ENCODE peak calls at places on chromosomes 12 and 14, in six cellular contexts. K is mucosa of descending colon, O is suprapubic skin, R is tibial nerve, I is GM23338, Q is WERI-Rb-1. Y is an unnamed sample.

GRCh38 chr14:74864193-74864592 is 11.8 kb downstream of the PROX2 start:
- DNase-seq in K (no peak), O (no peak), R (no peak), I (no peak), Q (no peak), Y (no peak)

GRCh38 chr14:52063107-52063506 is 5.8 kb downstream of the NID2 start:
- DNase-seq in K (no peak), O (no peak), R (no peak), I (peak; percentile 30), Q (no peak), Y (no peak)

GRCh38 chr12:27424631-27425230 is 21.8 kb upstream of the SMCO2 start:
- DNase-seq in K (peak; percentile 21), O (no peak), R (no peak), I (peak; percentile 68), Q (no peak), Y (no peak)

GRCh38 chr14:80954771-80955299 is 586 bp upstream of the TSHR start:
- DNase-seq in K (peak; percentile 86), O (peak; percentile 84), R (peak; percentile 68), I (peak; percentile 93), Q (peak; percentile 80), Y (peak; percentile 78)

GRCh38 chr12:105120551-105120950 is 13.0 kb downstream of the WASHC4 start:
- DNase-seq in K (no peak), O (no peak), R (no peak), I (no peak), Q (no peak), Y (no peak)

GRCh38 chr14:76776306-76777251 is 15.3 kb downstream of the VASH1 start:
- DNase-seq in K (no peak), O (no peak), R (no peak), I (no peak), Q (peak; percentile 42), Y (peak; percentile 60)

GRCh38 chr12:76519538-76519937 is 40.0 kb downstream of the OSBPL8 start:
- DNase-seq in K (no peak), O (no peak), R (no peak), I (no peak), Q (no peak), Y (no peak)

GRCh38 chr12:104446646-104447415 is 9.9 kb upstream of the CHST11 start:
- DNase-seq in K (no peak), O (no peak), R (no peak), I (no peak), Q (no peak), Y (no peak)

GRCh38 chr12:124457287-124458219 is 109.9 kb downstream of the NCOR2 start:
- DNase-seq in K (peak; percentile 68), O (peak; percentile 91), R (peak; percentile 82), I (no peak), Q (no peak), Y (peak; percentile 97)

GRCh38 chr14:63737582-63738006 is 9.7 kb upstream of the SGPP1 start:
- DNase-seq in K (no peak), O (no peak), R (no peak), I (no peak), Q (no peak), Y (no peak)
- H3K4me3 ChIP-seq in K (no peak overlapping the region), O (no peak overlapping the region), R (no peak overlapping the region), I (no peak overlapping the region), Q (no peak overlapping the region), Y (no peak overlapping the region)

DNA sequence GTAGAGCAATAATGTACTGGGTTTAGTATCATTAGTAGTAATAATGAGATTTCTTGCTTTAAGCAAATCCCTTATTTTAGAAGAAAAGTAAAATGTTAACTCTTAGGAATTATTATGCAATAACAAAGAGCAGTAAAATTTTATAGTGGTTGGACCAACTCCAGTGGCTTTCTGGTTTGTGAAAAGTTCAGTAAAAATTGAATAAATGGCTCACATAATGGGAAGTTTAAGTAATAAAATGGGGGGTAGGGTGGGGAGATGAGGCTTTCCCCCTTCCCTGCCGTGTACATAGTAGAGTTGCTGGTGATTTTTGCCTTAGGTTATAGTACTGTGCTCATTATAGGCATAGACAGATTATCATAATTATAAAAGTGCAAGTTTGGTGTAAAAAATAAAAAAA is 250.6 kb upstream of the ATP2B1 start:
- DNase-seq in K (peak; percentile 42), O (no peak), R (no peak), I (no peak), Q (no peak), Y (no peak)
- H3K4me3 ChIP-seq in K (no peak overlapping the region), O (no peak overlapping the region), R (no peak overlapping the region), I (no peak overlapping the region), Q (no peak overlapping the region), Y (no peak overlapping the region)

DNA sequence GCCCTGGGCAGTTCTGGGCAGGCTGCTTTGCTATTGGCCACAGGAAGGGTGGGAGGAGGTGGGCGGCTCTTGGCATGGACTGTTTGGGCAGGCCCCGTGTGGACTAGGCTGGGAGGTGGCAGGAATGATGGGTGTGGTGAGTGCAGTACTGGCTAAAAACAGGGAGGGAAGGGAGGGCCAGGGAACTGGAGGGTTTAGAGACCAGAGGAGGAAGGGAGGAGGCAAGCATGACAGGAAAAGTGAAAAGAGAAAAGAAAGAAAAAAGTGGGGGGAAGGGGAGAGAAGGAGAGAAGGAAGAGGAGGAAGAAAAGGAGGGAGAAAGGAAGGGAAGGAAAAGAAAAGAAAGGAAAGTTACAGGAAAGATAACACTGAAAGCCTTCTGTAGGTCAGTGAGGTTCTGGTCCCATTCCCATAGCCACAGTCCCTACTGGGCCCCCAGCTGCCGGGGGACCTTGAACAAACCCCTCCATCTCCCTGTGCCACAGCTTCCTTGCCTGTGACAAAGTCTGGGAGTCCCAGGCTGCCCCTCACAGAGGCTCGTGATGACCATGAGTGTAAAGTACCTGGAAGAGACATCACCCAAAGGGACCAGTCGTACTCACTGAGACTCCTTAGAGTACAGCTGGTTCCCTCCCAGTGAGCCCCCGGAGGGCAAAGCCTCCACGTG is 1.1 kb upstream of the C14orf132 start:
- DNase-seq in K (peak; percentile 31), O (peak; percentile 89), R (peak; percentile 44), I (peak; percentile 40), Q (no peak), Y (peak; percentile 93)
- H3K4me3 ChIP-seq in K (no peak overlapping the region), O (peak overlapping the region; percentile 84), R (no peak overlapping the region), I (peak overlapping the region; percentile 83), Q (no peak overlapping the region), Y (no peak overlapping the region)

GRCh38 chr14:103485504-103485903 is 37.1 kb downstream of the CKB start:
- DNase-seq in K (no peak), O (no peak), R (no peak), I (no peak), Q (no peak), Y (no peak)

GRCh38 chr14:103492156-103492555 is 30.5 kb downstream of the CKB start:
- DNase-seq in K (no peak), O (no peak), R (no peak), I (no peak), Q (no peak), Y (peak; percentile 68)

GRCh38 chr14:103491691-103492090 is 30.9 kb downstream of the CKB start:
- DNase-seq in K (no peak), O (no peak), R (no peak), I (no peak), Q (no peak), Y (no peak)

GRCh38 chr14:103488071-103488470 is 34.6 kb downstream of the CKB start:
- DNase-seq in K (no peak), O (no peak), R (no peak), I (no peak), Q (no peak), Y (no peak)

DNA sequence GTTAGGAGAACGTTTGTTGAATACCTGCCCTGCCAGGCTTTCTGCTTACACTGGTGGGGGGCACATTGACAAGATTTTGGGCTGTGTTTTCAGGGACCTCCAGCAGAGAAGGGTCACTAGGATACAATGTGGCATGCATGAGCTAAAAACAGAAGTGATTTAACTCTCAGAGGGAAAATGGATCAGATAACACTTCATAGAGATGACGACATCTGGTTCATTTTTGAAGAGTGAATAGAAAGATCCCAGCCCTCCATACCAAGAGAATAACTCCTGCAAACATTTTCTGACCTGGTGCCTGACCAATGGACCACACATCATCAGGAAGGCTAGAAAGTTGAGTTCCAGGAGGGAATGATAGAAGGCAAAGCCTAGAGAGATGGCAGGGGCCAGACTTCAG is 33.7 kb downstream of the CKB start:
- DNase-seq in K (no peak), O (no peak), R (no peak), I (no peak), Q (no peak), Y (peak; percentile 14)
- H3K4me3 ChIP-seq in K (no peak overlapping the region), O (no peak overlapping the region), R (no peak overlapping the region), I (no peak overlapping the region), Q (no peak overlapping the region), Y (no peak overlapping the region)